ENCODE peak calls at places on chromosomes 2 and 18, in five cellular contexts. E is kidney, M is heart right ventricle, D is heart left ventricle, N is neuronal stem cell. H is an unnamed sample.
A peak's percentile ranks its signal among the peaks of the same experiment; 100 is the strongest.

GRCh38 chr2:82728090-82728489 is 1731.0 kb downstream of the SUCLG1 start:
- DNase-seq in E (no peak), M (no peak), D (no peak), N (no peak), H (no peak)

GRCh38 chr2:218270721-218271486 is 585 bp downstream of the PNKD start:
- DNase-seq in E (no peak), M (no peak), D (peak; percentile 39), N (no peak), H (peak; percentile 48)

GRCh38 chr2:74544634-74545033 is 9.1 kb downstream of the LOXL3 start:
- DNase-seq in E (no peak), M (no peak), D (no peak), N (no peak), H (no peak)

GRCh38 chr18:73407506-73407905 is 539.7 kb upstream of the NETO1 start:
- DNase-seq in E (no peak), M (no peak), D (no peak), N (no peak), H (no peak)

GRCh38 chr2:168216351-168217005 is 30.9 kb downstream of the STK39 start:
- DNase-seq in E (no peak), M (no peak), D (no peak), N (no peak), H (no peak)

GRCh38 chr2:206920936-206921335 is 18.4 kb upstream of the CPO start:
- DNase-seq in E (no peak), M (no peak), D (no peak), N (no peak), H (no peak)

GRCh38 chr2:177758591-177759371 is 313.8 kb downstream of the PDE11A start:
- DNase-seq in E (no peak), M (no peak), D (peak; percentile 59), N (peak; percentile 64), H (peak; percentile 82)

GRCh38 chr2:217164008-217164407 is 304.1 kb upstream of the TNP1 start:
- DNase-seq in E (no peak), M (no peak), D (no peak), N (no peak), H (no peak)

GRCh38 chr2:233556756-233557736 is 9.5 kb downstream of the USP40 start:
- DNase-seq in E (no peak), M (no peak), D (no peak), N (no peak), H (peak; percentile 24)

GRCh38 chr2:105595536-105595935 is 149.2 kb upstream of the NCK2 start:
- DNase-seq in E (no peak), M (no peak), D (no peak), N (no peak), H (no peak)

GRCh38 chr2:226677080-226677479 is 122.5 kb downstream of the IRS1 start:
- DNase-seq in E (no peak), M (no peak), D (no peak), N (no peak), H (no peak)

GRCh38 chr2:119106301-119106897 is 52.2 kb downstream of the C1QL2 start:
- DNase-seq in E (no peak), M (peak; percentile 50), D (no peak), N (peak; percentile 71), H (peak; percentile 83)

GRCh38 chr2:8138923-8139667 is 542.8 kb upstream of the ID2 start:
- DNase-seq in E (no peak), M (peak; percentile 43), D (no peak), N (no peak), H (no peak)

GRCh38 chr18:63409301-63409700 is 13.0 kb downstream of the VPS4B start:
- DNase-seq in E (no peak), M (no peak), D (no peak), N (no peak), H (no peak)

GRCh38 chr18:63412949-63413348 is 9.3 kb downstream of the VPS4B start:
- DNase-seq in E (no peak), M (no peak), D (no peak), N (no peak), H (no peak)

GRCh38 chr18:63407734-63408133 is 14.5 kb downstream of the VPS4B start:
- DNase-seq in E (no peak), M (no peak), D (no peak), N (no peak), H (no peak)

GRCh38 chr18:63405986-63406385 is 16.3 kb downstream of the VPS4B start:
- DNase-seq in E (no peak), M (no peak), D (no peak), N (no peak), H (no peak)

GRCh38 chr18:63410792-63411191 is 11.5 kb downstream of the VPS4B start:
- DNase-seq in E (no peak), M (no peak), D (no peak), N (no peak), H (no peak)
- H3K36me3 ChIP-seq in E (peaks cover 25% of the 10 kb centered on the region), M (peaks cover 89% of the 10 kb centered on the region), D (peaks cover 85% of the 10 kb centered on the region), N (peaks cover 19% of the 10 kb centered on the region), H (peaks cover 15% of the 10 kb centered on the region)

GRCh38 chr2:9494096-9494495 is 19.7 kb downstream of the IAH1 start:
- DNase-seq in E (no peak), M (no peak), D (no peak), N (no peak), H (no peak)
- H3K36me3 ChIP-seq in E (peaks cover 48% of the 10 kb centered on the region), M (peaks cover 100% of the 10 kb centered on the region), D (peaks cover 89% of the 10 kb centered on the region), N (peaks cover 40% of the 10 kb centered on the region), H (peaks cover 41% of the 10 kb centered on the region)

GRCh38 chr2:183157131-183157530 is 32.9 kb downstream of the NUP35 start:
- DNase-seq in E (no peak), M (no peak), D (no peak), N (no peak), H (no peak)
- H3K36me3 ChIP-seq in E (no peaks in the 10 kb centered on the region), M (peaks cover 63% of the 10 kb centered on the region), D (peaks cover 48% of the 10 kb centered on the region), N (peaks cover 2% of the 10 kb centered on the region), H (peaks cover 19% of the 10 kb centered on the region)

DNA sequence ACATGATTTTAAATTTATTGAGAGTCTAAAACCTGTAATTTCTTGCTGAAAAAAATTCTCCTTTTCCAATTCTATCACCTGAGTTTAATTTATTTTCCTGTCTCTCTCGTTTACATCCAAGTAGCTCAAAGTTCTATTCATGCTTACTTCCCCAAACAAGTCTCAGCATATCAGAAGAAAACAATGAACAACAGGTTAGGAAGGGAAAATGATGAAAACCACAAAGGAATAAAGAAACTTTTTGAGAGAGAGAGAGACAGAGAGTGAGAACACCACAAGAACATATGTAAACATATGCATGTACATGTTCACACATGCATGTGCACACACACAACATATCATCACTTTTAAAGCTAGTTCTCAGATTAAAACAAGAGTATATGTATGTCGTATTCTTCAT is 112.1 kb downstream of the STRN start:
- DNase-seq in E (no peak), M (no peak), D (no peak), N (no peak), H (no peak)
- H3K36me3 ChIP-seq in E (peaks cover 3% of the 10 kb centered on the region), M (peaks cover 100% of the 10 kb centered on the region), D (peaks cover 100% of the 10 kb centered on the region), N (peaks cover 1% of the 10 kb centered on the region), H (peaks cover 4% of the 10 kb centered on the region)

DNA sequence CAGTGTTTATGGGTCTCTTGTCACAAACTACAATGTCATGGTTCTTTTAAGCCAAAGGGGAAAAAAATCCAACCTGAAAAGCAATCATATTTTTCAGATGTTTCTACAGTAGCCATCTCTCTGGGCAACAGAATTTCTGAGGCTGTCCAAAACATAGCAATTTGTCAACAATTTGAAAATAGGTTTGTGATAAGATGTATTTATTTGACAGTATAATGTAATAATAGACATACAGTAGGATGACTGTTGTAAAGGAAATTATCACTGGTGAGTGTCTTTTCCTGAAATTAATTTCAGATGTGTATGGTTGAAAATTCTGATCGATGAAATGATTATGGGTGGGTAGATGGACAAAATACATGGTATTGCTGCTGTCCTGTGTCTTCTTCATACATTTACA is 1230.1 kb upstream of the CDH2 start:
- DNase-seq in E (no peak), M (no peak), D (no peak), N (no peak), H (no peak)
- H3K36me3 ChIP-seq in E (no peaks in the 10 kb centered on the region), M (no peaks in the 10 kb centered on the region), D (no peaks in the 10 kb centered on the region), N (no peaks in the 10 kb centered on the region), H (no peaks in the 10 kb centered on the region)

DNA sequence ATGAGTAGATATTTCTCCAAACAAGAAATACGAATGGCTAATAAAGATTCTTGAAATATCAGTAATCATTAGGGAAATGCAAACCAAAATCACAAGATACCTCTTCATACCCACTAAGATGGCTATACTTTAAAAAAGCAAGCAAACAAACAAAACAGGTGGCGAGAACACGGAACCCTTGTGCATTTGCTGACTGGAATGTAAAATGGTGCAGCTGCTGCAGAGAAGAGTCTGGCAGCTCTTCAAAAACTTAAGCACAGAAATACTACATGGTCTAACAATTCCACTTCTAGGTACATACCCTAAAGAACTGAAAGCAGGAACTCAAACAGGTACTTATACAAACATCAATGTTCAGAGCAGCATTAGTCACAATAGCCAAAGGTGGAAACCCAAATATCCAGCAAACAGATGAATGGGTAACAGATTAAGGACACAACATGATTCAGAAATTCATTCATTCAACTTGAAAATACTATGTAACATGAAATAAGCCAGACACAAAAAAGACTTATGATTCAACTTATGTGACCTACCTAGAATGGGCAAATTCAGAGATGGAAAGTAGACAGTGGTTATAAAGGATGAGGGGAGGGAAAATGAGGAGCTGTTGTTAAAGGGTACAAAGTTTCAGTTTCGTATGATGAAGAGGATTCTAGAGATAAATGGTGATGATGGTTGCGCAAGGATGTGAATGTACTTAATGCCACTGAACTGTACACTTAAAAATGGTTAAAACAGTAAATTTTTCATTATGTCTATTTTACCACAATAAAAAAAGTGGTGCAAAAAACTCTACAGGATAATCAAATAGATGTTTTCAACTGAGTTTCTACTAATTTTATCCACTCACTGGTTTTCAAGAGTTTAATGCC is 26.9 kb upstream of the GPR75 start:
- DNase-seq in E (no peak), M (no peak), D (no peak), N (no peak), H (no peak)
- H3K36me3 ChIP-seq in E (peaks cover 32% of the 10 kb centered on the region), M (peaks cover 100% of the 10 kb centered on the region), D (peaks cover 100% of the 10 kb centered on the region), N (peaks cover 22% of the 10 kb centered on the region), H (peaks cover 55% of the 10 kb centered on the region)

GRCh38 chr2:15623898-15624541 is 32.4 kb downstream of the DDX1 start:
- DNase-seq in E (no peak), M (no peak), D (no peak), N (no peak), H (no peak)

GRCh38 chr2:15626126-15626525 is 34.5 kb downstream of the DDX1 start:
- DNase-seq in E (no peak), M (no peak), D (no peak), N (no peak), H (no peak)

GRCh38 chr2:15625344-15626036 is 33.8 kb downstream of the DDX1 start:
- DNase-seq in E (no peak), M (no peak), D (no peak), N (no peak), H (no peak)

GRCh38 chr2:15623481-15623796 is 31.8 kb downstream of the DDX1 start:
- DNase-seq in E (no peak), M (no peak), D (no peak), N (no peak), H (no peak)

GRCh38 chr2:15624903-15625302 is 33.2 kb downstream of the DDX1 start:
- DNase-seq in E (no peak), M (no peak), D (no peak), N (no peak), H (no peak)
- H3K36me3 ChIP-seq in E (peaks cover 13% of the 10 kb centered on the region), M (peaks cover 100% of the 10 kb centered on the region), D (peaks cover 100% of the 10 kb centered on the region), N (peaks cover 10% of the 10 kb centered on the region), H (peaks cover 74% of the 10 kb centered on the region)